ENCODE peak calls at places on chromosome 1, in six cellular contexts. D is activated CD4-positive, CD25-positive, alpha-beta regulatory T cell; M is amygdala; S is Right ventricle myocardium inferior; Q is RPMI8226; W is midbrain. T is an unnamed sample.
A peak's percentile ranks its signal among the peaks of the same experiment; 100 is the strongest.

GRCh38 chr1:178121883-178122282 is 28.0 kb downstream of the RASAL2 start:
- DNase-seq in D (no peak), M (no peak), S (no peak), Q (no peak), W (peak; percentile 27), T (peak; percentile 10)

GRCh38 chr1:91842056-91842455 is 43.9 kb downstream of the TGFBR3 start:
- DNase-seq in D (no peak), M (no peak), S (no peak), Q (no peak), W (no peak), T (no peak)

GRCh38 chr1:241356187-241356518 is 852 bp downstream of the RGS7 start:
- DNase-seq in D (no peak), M (no peak), S (no peak), Q (no peak), W (no peak), T (no peak)

GRCh38 chr1:201675143-201675542 is 136.2 kb downstream of the NAV1 start:
- DNase-seq in D (no peak), M (no peak), S (no peak), Q (no peak), W (no peak), T (no peak)

GRCh38 chr1:115117303-115117702 is 28.0 kb upstream of the TSPAN2 start:
- DNase-seq in D (no peak), M (no peak), S (no peak), Q (no peak), W (no peak), T (no peak)

GRCh38 chr1:162922196-162922595 is 61.2 kb upstream of the CCDC190 start:
- DNase-seq in D (no peak), M (no peak), S (no peak), Q (peak; percentile 18), W (no peak), T (peak; percentile 32)

GRCh38 chr1:231770776-231771175 is 144.2 kb downstream of the DISC1 start:
- DNase-seq in D (no peak), M (no peak), S (no peak), Q (no peak), W (no peak), T (no peak)

GRCh38 chr1:51311826-51312225 is 18.5 kb downstream of the TTC39A start:
- DNase-seq in D (no peak), M (no peak), S (no peak), Q (no peak), W (no peak), T (no peak)

GRCh38 chr1:232854786-232855185 is 49.6 kb downstream of the MAP10 start:
- DNase-seq in D (no peak), M (no peak), S (no peak), Q (no peak), W (no peak), T (peak; percentile 7)

GRCh38 chr1:70836456-70836855 is 211.2 kb downstream of the PTGER3 start:
- DNase-seq in D (no peak), M (no peak), S (no peak), Q (no peak), W (no peak), T (no peak)

GRCh38 chr1:196380311-196380710 is 227.9 kb downstream of the KCNT2 start:
- DNase-seq in D (no peak), M (no peak), S (no peak), Q (no peak), W (no peak), T (peak; percentile 20)

GRCh38 chr1:54698346-54698745 is 17.3 kb upstream of the TTC4 start:
- DNase-seq in D (no peak), M (no peak), S (no peak), Q (no peak), W (no peak), T (no peak)

GRCh38 chr1:39378377-39378776 is 113.1 kb upstream of the BMP8A start:
- DNase-seq in D (no peak), M (no peak), S (no peak), Q (peak; percentile 64), W (no peak), T (no peak)

GRCh38 chr1:221239911-221240310 is 360.7 kb downstream of the HLX start:
- DNase-seq in D (no peak), M (no peak), S (no peak), Q (no peak), W (no peak), T (peak; percentile 8)

GRCh38 chr1:172699111-172699510 is 40.2 kb downstream of the FASLG start:
- DNase-seq in D (peak; percentile 30), M (no peak), S (no peak), Q (no peak), W (no peak), T (peak; percentile 79)

GRCh38 chr1:164739189-164739588 is 180.2 kb downstream of the PBX1 start:
- DNase-seq in D (no peak), M (no peak), S (no peak), Q (no peak), W (no peak), T (no peak)

GRCh38 chr1:241847540-241847795 is 536 bp upstream of the EXO1 start:
- DNase-seq in D (no peak), M (no peak), S (no peak), Q (no peak), W (no peak), T (no peak)

GRCh38 chr1:115255154-115255553 is 82.9 kb downstream of the NGF start:
- DNase-seq in D (no peak), M (no peak), S (no peak), Q (no peak), W (no peak), T (peak; percentile 58)

GRCh38 chr1:230517786-230518185 is 91.7 kb upstream of the PGBD5 start:
- DNase-seq in D (no peak), M (no peak), S (no peak), Q (peak; percentile 38), W (peak; percentile 6), T (no peak)

GRCh38 chr1:3678361-3679097 is 26.2 kb downstream of the TP73 start:
- DNase-seq in D (no peak), M (no peak), S (peak; percentile 70), Q (no peak), W (no peak), T (no peak)

GRCh38 chr1:243917863-243918565 is 68.0 kb upstream of the AKT3 start:
- DNase-seq in D (no peak), M (no peak), S (no peak), Q (no peak), W (no peak), T (peak; percentile 68)

T was measured in GM23248.